ENCODE peak calls at places on chromosome 16, in seven cellular contexts. One of them, this sample, is unnamed.

GRCh38 chr16:85986931-85987749 is 88.2 kb downstream of the IRF8 start:
- DNase-seq in HCT116: no peak
- DNase-seq in K562: no peak
- DNase-seq in H1: no peak
- DNase-seq in SK-N-SH: peak
- DNase-seq in GM12878: no peak
- DNase-seq in HepG2: peak
- DNase-seq in this sample: no peak

GRCh38 chr16:57758331-57759117 is 23.0 kb downstream of the KATNB1 start:
- DNase-seq in H1: no peak
- DNase-seq in GM12878: no peak
- DNase-seq in HCT116: no peak
- DNase-seq in SK-N-SH: no peak
- DNase-seq in K562: no peak
- DNase-seq in HepG2: no peak
- DNase-seq in this sample: no peak

GRCh38 chr16:57017251-57017650 is 27.9 kb downstream of the NLRC5 start:
- DNase-seq in H1: no peak
- DNase-seq in HepG2: no peak
- DNase-seq in K562: no peak
- DNase-seq in GM12878: no peak
- DNase-seq in HCT116: no peak
- DNase-seq in SK-N-SH: no peak
- DNase-seq in this sample: no peak

GRCh38 chr16:15650698-15651161 is 685 bp downstream of the NDE1 start:
- DNase-seq in HepG2: no peak
- DNase-seq in H1: no peak
- DNase-seq in HCT116: no peak
- DNase-seq in SK-N-SH: peak
- DNase-seq in GM12878: no peak
- DNase-seq in K562: peak
- DNase-seq in this sample: peak

GRCh38 chr16:50635505-50636392 is 45.4 kb downstream of the SNX20 start:
- DNase-seq in K562: peak
- DNase-seq in HCT116: peak
- DNase-seq in GM12878: no peak
- DNase-seq in HepG2: no peak
- DNase-seq in SK-N-SH: peak
- DNase-seq in H1: no peak
- DNase-seq in this sample: no peak

GRCh38 chr16:11312718-11313492 is 31.8 kb upstream of the PRM1 start:
- DNase-seq in HepG2: peak
- DNase-seq in SK-N-SH: no peak
- DNase-seq in K562: peak
- DNase-seq in GM12878: no peak
- DNase-seq in H1: no peak
- DNase-seq in HCT116: peak
- DNase-seq in this sample: peak

GRCh38 chr16:71384073-71384724 is 25.7 kb downstream of the CALB2 start:
- DNase-seq in K562: no peak
- DNase-seq in SK-N-SH: no peak
- DNase-seq in HCT116: no peak
- DNase-seq in H1: no peak
- DNase-seq in HepG2: no peak
- DNase-seq in GM12878: no peak
- DNase-seq in this sample: peak

GRCh38 chr16:57823836-57824235 is 21.5 kb upstream of the KIFC3 start:
- DNase-seq in GM12878: no peak
- DNase-seq in H1: no peak
- DNase-seq in HCT116: no peak
- DNase-seq in HepG2: no peak
- DNase-seq in K562: no peak
- DNase-seq in SK-N-SH: no peak
- DNase-seq in this sample: peak

GRCh38 chr16:16120382-16121184 is 102.7 kb downstream of the ABCC6 start:
- DNase-seq in HepG2: no peak
- DNase-seq in SK-N-SH: peak
- DNase-seq in HCT116: no peak
- DNase-seq in K562: peak
- DNase-seq in H1: no peak
- DNase-seq in GM12878: no peak
- DNase-seq in this sample: no peak

GRCh38 chr16:56363181-56363716 is 62.1 kb downstream of the AMFR start:
- DNase-seq in K562: no peak
- DNase-seq in HCT116: no peak
- DNase-seq in SK-N-SH: no peak
- DNase-seq in GM12878: no peak
- DNase-seq in HepG2: no peak
- DNase-seq in H1: no peak
- DNase-seq in this sample: no peak

GRCh38 chr16:46928811-46929210 is 44.6 kb downstream of the GPT2 start:
- DNase-seq in SK-N-SH: no peak
- DNase-seq in HepG2: no peak
- DNase-seq in HCT116: no peak
- DNase-seq in K562: no peak
- DNase-seq in GM12878: no peak
- DNase-seq in H1: no peak
- DNase-seq in this sample: no peak

GRCh38 chr16:46930861-46931260 is 42.6 kb downstream of the DNAJA2 start:
- DNase-seq in HCT116: no peak
- DNase-seq in GM12878: no peak
- DNase-seq in K562: no peak
- DNase-seq in HepG2: no peak
- DNase-seq in H1: no peak
- DNase-seq in SK-N-SH: no peak
- DNase-seq in this sample: no peak

GRCh38 chr16:46926470-46927225 is 42.5 kb downstream of the GPT2 start:
- DNase-seq in HCT116: no peak
- DNase-seq in GM12878: no peak
- DNase-seq in H1: no peak
- DNase-seq in SK-N-SH: no peak
- DNase-seq in K562: no peak
- DNase-seq in HepG2: no peak
- DNase-seq in this sample: no peak

GRCh38 chr16:46927273-46927672 is 43.1 kb downstream of the GPT2 start:
- DNase-seq in HepG2: no peak
- DNase-seq in SK-N-SH: no peak
- DNase-seq in HCT116: no peak
- DNase-seq in GM12878: no peak
- DNase-seq in H1: no peak
- DNase-seq in K562: no peak
- DNase-seq in this sample: no peak

DNA sequence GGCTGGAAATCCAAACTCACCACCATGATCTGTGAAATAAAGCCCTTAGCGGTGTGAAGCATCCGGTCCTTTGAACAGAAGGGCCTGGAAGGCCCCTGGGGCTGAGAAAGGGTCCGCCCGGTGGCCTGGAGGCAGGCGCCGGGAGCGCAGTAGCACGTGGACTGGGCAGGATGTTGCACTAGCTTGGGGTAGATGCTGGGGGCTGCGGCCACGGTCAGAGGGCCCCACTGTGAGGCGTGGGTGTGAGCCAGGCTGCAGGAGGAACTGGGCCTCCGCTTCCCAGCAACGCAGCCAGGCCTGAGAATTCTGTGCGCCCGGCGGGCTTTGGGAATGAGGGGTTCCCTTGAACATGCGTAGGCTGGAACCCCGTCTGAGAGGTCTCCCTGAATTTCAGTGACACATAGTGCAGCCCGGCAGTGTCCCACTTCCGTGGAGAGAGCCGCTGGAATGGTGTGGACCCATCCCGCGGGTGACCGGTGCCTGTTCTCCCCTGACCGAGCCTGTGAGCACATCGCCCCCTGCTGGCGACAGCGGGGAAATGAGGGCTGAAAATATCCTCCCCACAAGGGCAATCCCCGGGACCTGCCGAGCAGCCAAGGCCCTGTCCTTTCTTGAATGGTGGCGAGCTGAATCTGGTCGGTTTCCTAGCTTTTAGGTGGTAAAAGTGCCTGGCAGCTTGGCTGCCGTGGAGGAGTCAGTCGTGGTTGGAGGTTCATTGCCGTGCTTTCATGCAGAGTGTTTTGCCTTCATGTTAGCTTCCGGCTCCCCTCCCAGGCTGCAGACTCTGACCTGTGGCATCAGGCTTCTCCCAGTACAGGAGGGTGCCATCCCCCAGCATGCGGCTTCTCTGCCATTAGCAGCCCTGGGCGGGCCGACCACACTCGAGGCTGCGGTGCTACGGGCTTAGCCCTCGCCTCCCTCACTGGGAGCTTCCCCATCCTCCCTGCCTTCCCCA is 43.8 kb downstream of the DNAJA2 start:
- DNase-seq in K562: peak
- DNase-seq in SK-N-SH: peak
- DNase-seq in H1: peak
- DNase-seq in HepG2: peak
- DNase-seq in GM12878: no peak
- DNase-seq in HCT116: peak
- DNase-seq in this sample: peak
- TF ChIP-seq JUND in K562: no peak
- TF ChIP-seq JUND in SK-N-SH: no peak
- TF ChIP-seq JUND in H1: no peak
- TF ChIP-seq JUND in HepG2: no peak
- TF ChIP-seq JUND in GM12878: no peak
- TF ChIP-seq JUND in HCT116: no peak
- TF ChIP-seq JUND in this sample: no peak

DNA sequence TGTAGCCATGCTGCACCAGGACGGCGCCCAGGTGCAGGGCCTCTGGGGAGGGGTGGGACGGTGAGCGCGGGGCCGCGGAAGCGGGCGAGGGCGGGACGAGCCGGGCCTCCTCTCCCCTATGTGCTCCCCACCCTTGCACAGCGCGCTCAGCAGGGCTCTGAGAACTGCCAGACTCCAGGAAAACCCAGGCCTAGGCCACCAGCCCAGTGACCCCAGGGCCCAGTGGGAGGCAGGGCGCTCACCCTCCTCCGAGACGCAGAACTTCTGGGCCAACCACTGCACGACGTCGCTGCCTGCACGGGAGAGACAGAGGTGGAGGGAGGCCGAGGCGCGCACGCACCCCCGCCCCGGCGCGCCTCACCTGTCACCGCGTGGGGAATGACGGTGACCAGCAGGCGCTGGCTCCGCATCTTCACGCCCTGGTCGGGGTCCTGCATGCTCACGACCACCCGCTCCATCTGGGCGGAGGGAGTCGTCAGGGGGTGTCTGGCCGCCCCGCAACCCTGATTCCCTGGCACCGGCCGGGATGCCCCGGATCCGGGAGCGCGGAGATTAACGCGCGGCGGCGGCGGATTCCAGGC is 613 bp downstream of the RGS11 start:
- DNase-seq in K562: no peak
- DNase-seq in GM12878: no peak
- DNase-seq in SK-N-SH: peak
- DNase-seq in HCT116: no peak
- DNase-seq in H1: no peak
- DNase-seq in HepG2: no peak
- DNase-seq in this sample: peak
- TF ChIP-seq JUND in K562: no peak
- TF ChIP-seq JUND in GM12878: no peak
- TF ChIP-seq JUND in SK-N-SH: no peak
- TF ChIP-seq JUND in HCT116: no peak
- TF ChIP-seq JUND in H1: no peak
- TF ChIP-seq JUND in HepG2: no peak
- TF ChIP-seq JUND in this sample: no peak

GRCh38 chr16:78175287-78175686 is 75.8 kb downstream of the WWOX start:
- DNase-seq in K562: no peak
- DNase-seq in H1: no peak
- DNase-seq in SK-N-SH: no peak
- DNase-seq in HepG2: no peak
- DNase-seq in HCT116: no peak
- DNase-seq in GM12878: no peak
- DNase-seq in this sample: no peak

GRCh38 chr16:78179666-78180065 is 80.2 kb downstream of the WWOX start:
- DNase-seq in HCT116: no peak
- DNase-seq in GM12878: no peak
- DNase-seq in H1: no peak
- DNase-seq in HepG2: peak
- DNase-seq in K562: no peak
- DNase-seq in SK-N-SH: no peak
- DNase-seq in this sample: no peak

GRCh38 chr16:78180349-78180748 is 80.9 kb downstream of the WWOX start:
- DNase-seq in SK-N-SH: no peak
- DNase-seq in K562: no peak
- DNase-seq in GM12878: no peak
- DNase-seq in HepG2: no peak
- DNase-seq in H1: no peak
- DNase-seq in HCT116: no peak
- DNase-seq in this sample: no peak

GRCh38 chr16:78177218-78177617 is 77.8 kb downstream of the WWOX start:
- DNase-seq in GM12878: no peak
- DNase-seq in SK-N-SH: no peak
- DNase-seq in K562: no peak
- DNase-seq in HepG2: no peak
- DNase-seq in HCT116: no peak
- DNase-seq in H1: no peak
- DNase-seq in this sample: no peak

DNA sequence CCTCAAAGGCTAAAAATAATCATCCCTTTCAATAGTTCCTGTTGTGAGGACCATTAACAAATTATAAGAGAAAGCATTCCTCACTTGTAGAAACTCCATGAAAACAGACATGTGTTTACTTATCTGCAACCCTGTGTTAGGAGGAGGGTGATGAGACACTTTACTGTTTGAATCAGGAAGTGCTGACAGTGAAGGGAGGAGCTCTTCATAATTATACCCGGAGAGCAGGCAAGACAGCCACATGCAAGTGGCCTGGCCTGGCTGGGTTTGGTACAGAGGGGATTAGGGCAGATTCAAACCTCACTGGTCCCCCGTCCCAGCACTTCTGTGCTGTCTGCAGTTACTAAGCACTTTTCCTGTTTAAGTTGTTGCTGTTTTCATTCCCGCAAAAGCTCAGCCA is 78.5 kb downstream of the WWOX start:
- DNase-seq in K562: peak
- DNase-seq in HCT116: no peak
- DNase-seq in HepG2: peak
- DNase-seq in GM12878: no peak
- DNase-seq in H1: no peak
- DNase-seq in SK-N-SH: peak
- DNase-seq in this sample: peak
- TF ChIP-seq JUND in K562: no peak
- TF ChIP-seq JUND in HCT116: no peak
- TF ChIP-seq JUND in HepG2: no peak
- TF ChIP-seq JUND in GM12878: no peak
- TF ChIP-seq JUND in H1: no peak
- TF ChIP-seq JUND in SK-N-SH: no peak
- TF ChIP-seq JUND in this sample: no peak

DNA sequence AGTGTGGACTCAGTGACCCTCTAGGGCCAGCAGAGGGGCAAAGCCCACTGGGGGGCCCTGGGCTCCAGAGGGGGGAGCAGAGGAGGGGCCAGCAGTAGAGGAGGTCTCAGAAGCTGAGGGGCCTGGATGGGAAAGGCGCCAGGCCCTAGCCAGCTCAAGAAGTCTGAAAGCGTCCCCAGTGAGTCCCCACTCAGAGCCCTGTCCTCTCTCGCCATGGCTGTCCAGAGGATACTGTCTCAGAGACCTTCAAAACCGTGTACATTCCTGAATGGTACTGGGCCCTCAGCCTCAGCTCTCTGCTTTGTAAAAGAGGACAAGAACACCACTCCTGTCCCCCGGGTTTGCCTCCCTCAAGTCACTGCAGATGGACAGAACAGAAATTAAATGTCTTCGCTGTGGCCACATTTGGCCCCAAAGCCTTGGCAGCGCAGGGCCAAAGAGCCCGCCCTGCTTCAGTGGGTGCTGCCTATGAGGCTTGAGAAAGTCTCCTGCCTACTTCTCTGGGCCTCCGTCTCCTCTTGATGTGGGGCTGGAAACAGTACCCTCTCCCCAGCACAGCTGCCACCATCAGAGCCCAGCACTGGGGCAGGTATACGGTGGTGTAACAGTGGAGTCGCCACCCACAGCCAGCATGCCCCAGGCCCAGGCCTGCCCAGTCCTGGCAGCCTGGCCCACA is 3.6 kb upstream of the TPPP3 start:
- DNase-seq in H1: no peak
- DNase-seq in SK-N-SH: no peak
- DNase-seq in HepG2: no peak
- DNase-seq in GM12878: no peak
- DNase-seq in K562: no peak
- DNase-seq in HCT116: no peak
- DNase-seq in this sample: no peak
- TF ChIP-seq JUND in H1: no peak
- TF ChIP-seq JUND in SK-N-SH: no peak
- TF ChIP-seq JUND in HepG2: no peak
- TF ChIP-seq JUND in GM12878: no peak
- TF ChIP-seq JUND in K562: no peak
- TF ChIP-seq JUND in HCT116: no peak
- TF ChIP-seq JUND in this sample: no peak

This sample was measured in T47D.